ENCODE peak calls at places on chromosomes 2 and 18, in seven cellular contexts. One of them, this sample, is unnamed.

GRCh38 chr2:13000644-13001375 is 284.1 kb downstream of the TRIB2 start:
- DNase-seq in NCI-H2171: no peak
- DNase-seq in Kasumi-1: no peak
- DNase-seq in activated CD4-positive, alpha-beta T cell treated with anti-CD3 and anti-CD28 coated beads for 24 hours: no peak
- DNase-seq in NCI-H1105 treated with DMSO at 0.1 percent for 48 hours: no peak
- DNase-seq in head of caudate nucleus: no peak
- DNase-seq in iris pigment epithelial cell: peak
- DNase-seq in this sample: no peak

GRCh38 chr2:127185093-127185492 is 35.0 kb downstream of the CYP27C1 start:
- DNase-seq in activated CD4-positive, alpha-beta T cell treated with anti-CD3 and anti-CD28 coated beads for 24 hours: no peak
- DNase-seq in NCI-H2171: no peak
- DNase-seq in iris pigment epithelial cell: no peak
- DNase-seq in NCI-H1105 treated with DMSO at 0.1 percent for 48 hours: no peak
- DNase-seq in Kasumi-1: peak
- DNase-seq in head of caudate nucleus: no peak
- DNase-seq in this sample: no peak

GRCh38 chr2:168466834-168467565 is 10.9 kb downstream of the CERS6 start:
- DNase-seq in iris pigment epithelial cell: no peak
- DNase-seq in NCI-H1105 treated with DMSO at 0.1 percent for 48 hours: peak
- DNase-seq in NCI-H2171: no peak
- DNase-seq in head of caudate nucleus: no peak
- DNase-seq in Kasumi-1: peak
- DNase-seq in activated CD4-positive, alpha-beta T cell treated with anti-CD3 and anti-CD28 coated beads for 24 hours: no peak
- DNase-seq in this sample: no peak

GRCh38 chr2:158024288-158024898 is 77.3 kb upstream of the UPP2 start:
- DNase-seq in NCI-H1105 treated with DMSO at 0.1 percent for 48 hours: peak
- DNase-seq in iris pigment epithelial cell: peak
- DNase-seq in activated CD4-positive, alpha-beta T cell treated with anti-CD3 and anti-CD28 coated beads for 24 hours: peak
- DNase-seq in NCI-H2171: peak
- DNase-seq in Kasumi-1: peak
- DNase-seq in head of caudate nucleus: peak
- DNase-seq in this sample: peak

GRCh38 chr2:8171608-8172007 is 510.2 kb upstream of the ID2 start:
- DNase-seq in activated CD4-positive, alpha-beta T cell treated with anti-CD3 and anti-CD28 coated beads for 24 hours: no peak
- DNase-seq in NCI-H2171: no peak
- DNase-seq in iris pigment epithelial cell: peak
- DNase-seq in NCI-H1105 treated with DMSO at 0.1 percent for 48 hours: no peak
- DNase-seq in head of caudate nucleus: no peak
- DNase-seq in Kasumi-1: no peak
- DNase-seq in this sample: no peak

GRCh38 chr18:76450912-76451421 is 44.1 kb downstream of the ZNF516 start:
- DNase-seq in iris pigment epithelial cell: peak
- DNase-seq in head of caudate nucleus: peak
- DNase-seq in NCI-H2171: no peak
- DNase-seq in activated CD4-positive, alpha-beta T cell treated with anti-CD3 and anti-CD28 coated beads for 24 hours: no peak
- DNase-seq in Kasumi-1: peak
- DNase-seq in NCI-H1105 treated with DMSO at 0.1 percent for 48 hours: no peak
- DNase-seq in this sample: no peak

GRCh38 chr18:47978141-47978540 is 47.7 kb upstream of the SMAD2 start:
- DNase-seq in NCI-H1105 treated with DMSO at 0.1 percent for 48 hours: peak
- DNase-seq in head of caudate nucleus: no peak
- DNase-seq in activated CD4-positive, alpha-beta T cell treated with anti-CD3 and anti-CD28 coated beads for 24 hours: no peak
- DNase-seq in iris pigment epithelial cell: no peak
- DNase-seq in NCI-H2171: no peak
- DNase-seq in Kasumi-1: no peak
- DNase-seq in this sample: no peak

GRCh38 chr2:218658671-218659257 is 659 bp downstream of the ZNF142 start:
- DNase-seq in activated CD4-positive, alpha-beta T cell treated with anti-CD3 and anti-CD28 coated beads for 24 hours: peak
- DNase-seq in head of caudate nucleus: peak
- DNase-seq in Kasumi-1: peak
- DNase-seq in NCI-H1105 treated with DMSO at 0.1 percent for 48 hours: peak
- DNase-seq in NCI-H2171: peak
- DNase-seq in iris pigment epithelial cell: peak
- DNase-seq in this sample: peak

GRCh38 chr2:20199381-20200270 is 25.3 kb downstream of the SDC1 start:
- DNase-seq in activated CD4-positive, alpha-beta T cell treated with anti-CD3 and anti-CD28 coated beads for 24 hours: no peak
- DNase-seq in Kasumi-1: no peak
- DNase-seq in head of caudate nucleus: no peak
- DNase-seq in iris pigment epithelial cell: no peak
- DNase-seq in NCI-H1105 treated with DMSO at 0.1 percent for 48 hours: no peak
- DNase-seq in NCI-H2171: no peak
- DNase-seq in this sample: no peak

GRCh38 chr2:133718688-133719201 is 150.5 kb upstream of the NCKAP5 start:
- DNase-seq in NCI-H2171: no peak
- DNase-seq in NCI-H1105 treated with DMSO at 0.1 percent for 48 hours: no peak
- DNase-seq in Kasumi-1: no peak
- DNase-seq in head of caudate nucleus: peak
- DNase-seq in iris pigment epithelial cell: peak
- DNase-seq in activated CD4-positive, alpha-beta T cell treated with anti-CD3 and anti-CD28 coated beads for 24 hours: no peak
- DNase-seq in this sample: no peak

GRCh38 chr2:171966268-171966667 is 33.5 kb upstream of the METAP1D start:
- DNase-seq in iris pigment epithelial cell: no peak
- DNase-seq in NCI-H2171: no peak
- DNase-seq in activated CD4-positive, alpha-beta T cell treated with anti-CD3 and anti-CD28 coated beads for 24 hours: no peak
- DNase-seq in head of caudate nucleus: no peak
- DNase-seq in Kasumi-1: no peak
- DNase-seq in NCI-H1105 treated with DMSO at 0.1 percent for 48 hours: peak
- DNase-seq in this sample: peak

GRCh38 chr18:11728247-11728646 is 39.2 kb downstream of the GNAL start:
- DNase-seq in activated CD4-positive, alpha-beta T cell treated with anti-CD3 and anti-CD28 coated beads for 24 hours: no peak
- DNase-seq in head of caudate nucleus: no peak
- DNase-seq in iris pigment epithelial cell: peak
- DNase-seq in Kasumi-1: peak
- DNase-seq in NCI-H2171: no peak
- DNase-seq in NCI-H1105 treated with DMSO at 0.1 percent for 48 hours: peak
- DNase-seq in this sample: peak

GRCh38 chr2:151297882-151298281 is 8.4 kb upstream of the NMI start:
- DNase-seq in head of caudate nucleus: no peak
- DNase-seq in NCI-H2171: no peak
- DNase-seq in NCI-H1105 treated with DMSO at 0.1 percent for 48 hours: no peak
- DNase-seq in Kasumi-1: peak
- DNase-seq in iris pigment epithelial cell: no peak
- DNase-seq in activated CD4-positive, alpha-beta T cell treated with anti-CD3 and anti-CD28 coated beads for 24 hours: no peak
- DNase-seq in this sample: no peak

GRCh38 chr2:83674050-83674449 is 785.0 kb downstream of the SUCLG1 start:
- DNase-seq in activated CD4-positive, alpha-beta T cell treated with anti-CD3 and anti-CD28 coated beads for 24 hours: no peak
- DNase-seq in NCI-H1105 treated with DMSO at 0.1 percent for 48 hours: no peak
- DNase-seq in head of caudate nucleus: no peak
- DNase-seq in NCI-H2171: no peak
- DNase-seq in iris pigment epithelial cell: no peak
- DNase-seq in Kasumi-1: no peak
- DNase-seq in this sample: no peak

GRCh38 chr2:231673348-231673770 is 35.0 kb upstream of the PTMA start:
- DNase-seq in NCI-H1105 treated with DMSO at 0.1 percent for 48 hours: no peak
- DNase-seq in Kasumi-1: no peak
- DNase-seq in NCI-H2171: no peak
- DNase-seq in activated CD4-positive, alpha-beta T cell treated with anti-CD3 and anti-CD28 coated beads for 24 hours: no peak
- DNase-seq in head of caudate nucleus: no peak
- DNase-seq in iris pigment epithelial cell: peak
- DNase-seq in this sample: no peak

GRCh38 chr18:79545255-79545654 is 134.3 kb upstream of the CTDP1 start:
- DNase-seq in Kasumi-1: no peak
- DNase-seq in iris pigment epithelial cell: no peak
- DNase-seq in NCI-H1105 treated with DMSO at 0.1 percent for 48 hours: no peak
- DNase-seq in NCI-H2171: no peak
- DNase-seq in activated CD4-positive, alpha-beta T cell treated with anti-CD3 and anti-CD28 coated beads for 24 hours: no peak
- DNase-seq in head of caudate nucleus: no peak
- DNase-seq in this sample: no peak